ENCODE peak calls at places on chromosomes 3 and 15, in nine cellular contexts. G is stomach, N is endothelial cell of umbilical vein, Z is tibial nerve, A is A549, E is HCT116, J is K562, X is H54, T is right lobe of liver. I is an unnamed sample.

GRCh38 chr3:53772562-53773329 is 73.5 kb downstream of the CHDH start:
- DNase-seq in E (no peak), J (no peak), Z (no peak), T (no peak), G (no peak), X (no peak), N (no peak), A (no peak), I (no peak)

GRCh38 chr3:173336261-173336660 is 61.3 kb upstream of the NLGN1 start:
- DNase-seq in E (no peak), T (no peak), X (no peak), J (no peak), G (no peak), Z (no peak), A (no peak), N (no peak), I (no peak)

GRCh38 chr3:115245899-115246298 is 98.8 kb upstream of the ZBTB20 start:
- DNase-seq in A (no peak), T (no peak), X (no peak), J (no peak), G (no peak), Z (no peak), E (no peak), N (no peak), I (no peak)

GRCh38 chr3:52001443-52001974 is 5.8 kb upstream of the RPL29 start:
- DNase-seq in Z (peak; percentile 77), X (peak; percentile 89), E (peak; percentile 59), N (peak; percentile 70), G (peak; percentile 80), T (peak; percentile 72), A (peak; percentile 85), J (peak; percentile 83), I (peak; percentile 88)

GRCh38 chr3:143348486-143349327 is 229.1 kb downstream of the CHST2 start:
- DNase-seq in J (peak; percentile 78), N (no peak), X (no peak), E (no peak), Z (no peak), G (no peak), A (no peak), T (no peak), I (no peak)

GRCh38 chr3:183878071-183878470 is 6.6 kb downstream of the PARL start:
- DNase-seq in J (peak; percentile 45), N (no peak), E (no peak), A (no peak), T (no peak), X (no peak), G (no peak), Z (peak; percentile 28), I (no peak)

GRCh38 chr3:156135921-156136655 is 15.7 kb downstream of the KCNAB1 start:
- DNase-seq in J (peak; percentile 9), N (peak; percentile 13), A (no peak), T (no peak), G (no peak), X (no peak), E (no peak), Z (no peak), I (no peak)

GRCh38 chr15:83282859-83283812 is 1.3 kb downstream of the BNC1 start:
- DNase-seq in G (no peak), J (no peak), X (no peak), N (peak; percentile 47), Z (no peak), T (peak; percentile 44), E (no peak), A (no peak), I (peak; percentile 9)

GRCh38 chr15:31326729-31327673 is at the start of gene KLF13:
- DNase-seq in X (peak; percentile 66), E (no peak), G (peak; percentile 74), J (peak; percentile 55), A (peak; percentile 54), N (no peak), T (peak; percentile 78), Z (no peak), I (peak; percentile 70)

GRCh38 chr3:175879417-175879816 is 1020.3 kb downstream of the NAALADL2 start:
- DNase-seq in Z (no peak), X (no peak), J (no peak), T (no peak), A (no peak), N (no peak), G (no peak), E (no peak), I (no peak)

GRCh38 chr3:30282052-30282708 is 324.2 kb upstream of the TGFBR2 start:
- DNase-seq in G (no peak), Z (no peak), T (no peak), X (peak; percentile 15), E (peak; percentile 91), N (peak; percentile 78), A (peak; percentile 28), J (no peak), I (no peak)

GRCh38 chr3:177201707-177202397 is 4.6 kb upstream of the TBL1XR1 start:
- DNase-seq in E (no peak), J (no peak), T (no peak), Z (no peak), X (no peak), N (no peak), A (no peak), G (no peak), I (no peak)

GRCh38 chr15:41894791-41895463 is 1.1 kb upstream of the SPTBN5 start:
- DNase-seq in N (peak; percentile 80), Z (peak; percentile 22), J (peak; percentile 63), X (peak; percentile 98), T (peak; percentile 72), G (peak; percentile 68), A (no peak), E (peak; percentile 44), I (peak; percentile 84)

GRCh38 chr3:124057453-124057852 is 65.5 kb upstream of the ROPN1 start:
- DNase-seq in Z (no peak), T (peak; percentile 27), A (no peak), E (no peak), X (no peak), J (no peak), G (no peak), N (no peak), I (peak; percentile 26)

GRCh38 chr3:15646924-15647511 is 45.5 kb downstream of the BTD start:
- DNase-seq in A (peak; percentile 88), T (no peak), G (no peak), E (peak; percentile 88), N (peak; percentile 98), Z (peak; percentile 18), J (no peak), X (peak; percentile 74), I (peak; percentile 76)

DNA sequence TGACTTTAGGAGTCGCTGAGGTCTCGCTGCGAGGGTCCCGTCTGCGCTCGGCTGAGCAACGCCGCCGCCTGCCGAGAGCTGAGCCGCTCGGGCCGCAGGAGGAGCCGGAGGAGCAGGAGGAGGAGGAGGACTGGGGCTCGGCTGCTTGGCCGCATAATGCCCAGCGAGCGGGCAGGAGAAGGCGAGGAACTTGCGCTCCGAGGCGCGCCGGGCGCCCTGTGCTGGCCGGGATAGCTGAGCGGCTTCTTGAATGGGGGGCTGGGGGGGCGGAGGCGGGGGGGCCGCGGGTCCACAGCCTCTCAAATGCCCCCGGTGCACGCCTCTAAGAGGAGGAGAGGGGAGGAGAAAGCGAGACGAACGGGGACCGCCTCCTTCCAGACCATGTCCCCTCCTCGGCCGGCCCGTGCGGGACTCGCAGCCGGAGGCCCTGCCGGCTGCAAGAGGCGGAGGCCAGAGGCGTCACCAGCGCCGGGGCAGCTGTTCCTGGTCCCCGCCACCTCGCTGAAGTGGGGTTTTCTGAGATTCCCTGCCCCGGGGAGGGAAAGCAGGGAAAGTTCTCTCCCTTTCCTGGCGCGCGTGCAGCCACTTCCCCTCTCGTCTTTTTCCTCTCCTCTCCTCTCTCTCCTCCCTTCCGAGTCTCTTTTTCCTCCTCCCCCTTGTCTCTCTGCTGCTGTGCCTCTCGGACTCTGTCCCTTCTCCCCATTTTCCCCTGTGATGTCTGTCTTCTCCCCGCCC is at the start of gene ADAMTS9:
- DNase-seq in J (no peak), N (peak; percentile 87), Z (peak; percentile 57), X (no peak), G (peak; percentile 42), A (peak; percentile 15), E (no peak), T (peak; percentile 82), I (peak; percentile 79)
- TF ChIP-seq POLR2A in J (no peak), N (peak; percentile 95), Z (peak; percentile 79), X (no peak), G (no peak), A (no peak), E (no peak), T (peak; percentile 59), I (peak; percentile 88)

GRCh38 chr3:73622135-73622534 is 2.6 kb downstream of the PDZRN3 start:
- DNase-seq in E (no peak), G (peak; percentile 80), Z (no peak), X (no peak), J (no peak), T (peak; percentile 23), N (no peak), A (no peak), I (peak; percentile 78)
- TF ChIP-seq POLR2A in E (no peak), G (no peak), Z (no peak), X (no peak), J (no peak), T (no peak), N (no peak), A (no peak), I (no peak)

DNA sequence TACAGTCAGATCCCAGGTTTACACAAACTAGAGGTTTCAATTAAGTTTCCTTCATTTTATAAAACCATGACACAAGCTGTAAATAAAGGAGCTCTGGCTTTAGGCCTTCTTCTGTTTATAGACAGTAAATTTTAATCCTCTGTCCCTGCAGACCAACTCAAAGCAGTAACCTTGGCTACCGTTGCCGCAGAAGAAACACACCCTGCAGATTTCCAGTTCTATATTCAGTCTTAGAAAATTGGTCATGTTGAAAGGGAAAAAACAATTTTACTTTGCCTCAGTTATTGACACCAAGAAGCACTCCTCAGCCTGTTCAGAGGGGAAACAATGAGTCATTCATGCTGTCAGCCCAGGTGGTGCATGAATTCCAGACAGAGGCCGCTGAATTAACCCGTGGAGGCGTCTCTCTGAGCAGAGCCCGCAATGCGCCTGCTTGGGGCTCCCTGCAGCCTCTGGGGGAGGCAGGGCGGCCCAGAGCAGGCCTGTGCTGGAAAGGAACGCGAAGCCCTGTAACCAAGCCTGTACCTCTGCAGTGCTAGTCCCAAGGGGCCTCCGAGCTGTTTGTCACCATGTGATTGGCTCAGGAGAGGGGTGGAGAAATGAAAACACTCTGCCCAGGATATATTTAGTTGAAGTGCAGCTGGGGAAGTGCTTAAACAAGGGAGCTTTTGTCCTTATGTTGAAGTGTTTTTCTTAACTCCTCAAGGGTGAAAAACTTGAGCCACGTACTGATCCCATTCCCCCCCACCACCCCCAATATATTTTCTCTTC is 68.5 kb upstream of the CHD2 start:
- DNase-seq in X (peak; percentile 54), E (peak; percentile 95), T (peak; percentile 81), N (peak; percentile 96), G (peak; percentile 90), J (peak; percentile 95), A (peak; percentile 95), Z (peak; percentile 91), I (peak; percentile 97)
- TF ChIP-seq POLR2A in X (peak; percentile 37), E (no peak), T (peak; percentile 87), N (no peak), G (no peak), J (peak; percentile 75), A (peak; percentile 60), Z (peak; percentile 72), I (peak; percentile 92)

GRCh38 chr3:48919215-48920138 is 835 bp downstream of the ARIH2 start:
- DNase-seq in X (peak; percentile 50), N (peak; percentile 77), J (peak; percentile 78), Z (no peak), E (peak; percentile 48), G (peak; percentile 28), T (peak; percentile 50), A (peak; percentile 58), I (peak; percentile 44)

GRCh38 chr3:48915296-48915695 is 3.3 kb upstream of the ARIH2 start:
- DNase-seq in T (no peak), X (no peak), J (peak; percentile 56), A (no peak), N (no peak), E (no peak), G (no peak), Z (no peak), I (no peak)

GRCh38 chr3:48918388-48919214 is at the start of gene ARIH2:
- DNase-seq in X (peak; percentile 95), A (peak; percentile 89), G (peak; percentile 95), E (peak; percentile 89), J (peak; percentile 95), T (peak; percentile 95), N (peak; percentile 95), Z (peak; percentile 80), I (peak; percentile 92)
- TF ChIP-seq POLR2A in X (peak; percentile 92), A (peak; percentile 81), G (no peak), E (peak; percentile 86), J (peak; percentile 92), T (peak; percentile 85), N (peak; percentile 97), Z (no peak), I (peak; percentile 93)

I was measured in adrenal gland.